ENCODE peak calls at places on chromosomes 16 and 17, in four cellular contexts. Y is mesenchymal stem cell, K is trophoblast cell, W is H1. D is an unnamed sample.
A peak's percentile ranks its signal among the peaks of the same experiment; 100 is the strongest.

GRCh38 chr17:58136669-58137279 is 11.4 kb upstream of the OR4D1 start:
- DNase-seq in K (peak; percentile 42), W (no peak), Y (no peak), D (no peak)

GRCh38 chr17:56676807-56677206 is 83.3 kb downstream of the NOG start:
- DNase-seq in K (no peak), Y (no peak), W (no peak), D (no peak)

GRCh38 chr16:84511180-84511800 is 6.8 kb upstream of the MEAK7 start:
- DNase-seq in W (peak; percentile 64), Y (peak; percentile 83), K (peak; percentile 97), D (peak; percentile 86)

GRCh38 chr17:58280480-58281217 is at the start of gene MPO:
- DNase-seq in W (no peak), K (no peak), Y (no peak), D (no peak)

GRCh38 chr17:64657610-64658125 is 4.4 kb downstream of the SMURF2 start:
- DNase-seq in K (no peak), Y (no peak), W (no peak), D (no peak)

GRCh38 chr16:62363451-62363850 is 327.2 kb upstream of the CDH8 start:
- DNase-seq in K (no peak), W (peak; percentile 7), Y (peak; percentile 6), D (no peak)

GRCh38 chr16:23466162-23466885 is 13.3 kb upstream of the COG7 start:
- DNase-seq in Y (peak; percentile 65), W (no peak), K (no peak), D (peak; percentile 96)

GRCh38 chr16:3036726-3037315 is at the start of gene BICDL2:
- DNase-seq in K (no peak), W (no peak), Y (no peak), D (no peak)

GRCh38 chr16:85284138-85284897 is 172.0 kb upstream of the CIBAR2 start:
- DNase-seq in W (no peak), K (no peak), Y (no peak), D (no peak)

GRCh38 chr16:30122621-30123160 is 329 bp downstream of the MAPK3 start:
- DNase-seq in W (no peak), K (peak; percentile 29), Y (peak; percentile 18), D (no peak)

GRCh38 chr17:2776589-2777241 is 19.5 kb upstream of the RAP1GAP2 start:
- DNase-seq in K (peak; percentile 39), Y (no peak), W (no peak), D (no peak)

GRCh38 chr16:84836234-84836647 is 16.5 kb downstream of the CRISPLD2 start:
- DNase-seq in W (peak; percentile 38), K (no peak), Y (peak; percentile 99), D (peak; percentile 100)

GRCh38 chr17:42094375-42095069 is 3.8 kb downstream of the ZNF385C start:
- DNase-seq in Y (no peak), W (no peak), K (no peak), D (no peak)

GRCh38 chr16:57341441-57342303 is 16.9 kb upstream of the CCL22 start:
- DNase-seq in Y (peak; percentile 88), W (no peak), K (no peak), D (peak; percentile 86)

GRCh38 chr17:2695961-2696760 is 15.4 kb downstream of the CLUH start:
- DNase-seq in W (no peak), K (no peak), Y (no peak), D (no peak)

GRCh38 chr17:8204761-8205555 is 5.4 kb downstream of the AURKB start:
- DNase-seq in K (no peak), Y (no peak), W (no peak), D (no peak)

GRCh38 chr16:84992700-84993075 is 18.6 kb downstream of the ZDHHC7 start:
- DNase-seq in Y (no peak), W (no peak), K (no peak), D (no peak)

GRCh38 chr17:35433075-35433894 is 985 bp upstream of the SLFN12 start:
- DNase-seq in K (peak; percentile 96), Y (peak; percentile 97), W (peak; percentile 82), D (peak; percentile 100)

GRCh38 chr17:33874617-33875060 is 380.4 kb upstream of the CCL2 start:
- DNase-seq in K (no peak), Y (no peak), W (no peak), D (no peak)

GRCh38 chr16:73206306-73206705 is 158.4 kb upstream of the ZFHX3 start:
- DNase-seq in K (peak; percentile 34), Y (no peak), W (no peak), D (peak; percentile 12)

GRCh38 chr17:57182621-57183020 is 73.7 kb upstream of the MSI2 start:
- DNase-seq in Y (no peak), W (no peak), K (no peak), D (no peak)

GRCh38 chr16:23570992-23571632 is 13.6 kb downstream of the UBFD1 start:
- DNase-seq in Y (no peak), K (no peak), W (no peak), D (no peak)

GRCh38 chr17:43994272-43995149 is 9.9 kb upstream of the NAGS start:
- DNase-seq in W (no peak), Y (peak; percentile 66), K (peak; percentile 78), D (peak; percentile 37)

GRCh38 chr17:33640629-33641028 is 347.5 kb upstream of the ASIC2 start:
- DNase-seq in W (no peak), K (no peak), Y (no peak), D (no peak)

GRCh38 chr16:20774703-20775362 is 11.0 kb downstream of the ACSM3 start:
- DNase-seq in W (peak; percentile 80), K (peak; percentile 70), Y (peak; percentile 65), D (peak; percentile 53)

GRCh38 chr16:10808850-10809249 is 9.7 kb downstream of the TVP23A start:
- DNase-seq in K (no peak), Y (no peak), W (no peak), D (no peak)

GRCh38 chr17:29825604-29826003 is 104.4 kb downstream of the SSH2 start:
- DNase-seq in K (no peak), W (no peak), Y (no peak), D (no peak)

GRCh38 chr17:58382885-58383248 is 30.9 kb upstream of the SUPT4H1 start:
- DNase-seq in Y (no peak), K (no peak), W (no peak), D (no peak)

GRCh38 chr17:29612404-29613370 is 10.0 kb downstream of the CORO6 start:
- DNase-seq in W (no peak), Y (no peak), K (peak; percentile 71), D (no peak)

GRCh38 chr16:73949574-73950348 is 346.9 kb upstream of the PSMD7 start:
- DNase-seq in W (no peak), K (peak; percentile 96), Y (peak; percentile 6), D (peak; percentile 83)

GRCh38 chr16:29852654-29853053 is 10.4 kb downstream of the CDIPT start:
- DNase-seq in Y (peak; percentile 87), W (no peak), K (no peak), D (peak; percentile 72)

GRCh38 chr16:86501989-86502855 is 8.1 kb upstream of the FOXF1 start:
- DNase-seq in Y (peak; percentile 28), K (no peak), W (no peak), D (no peak)

GRCh38 chr17:46020998-46021397 is 21.9 kb downstream of the STH start:
- DNase-seq in W (no peak), K (peak; percentile 94), Y (no peak), D (no peak)

GRCh38 chr16:22092143-22092933 is at the start of gene VWA3A:
- DNase-seq in Y (peak; percentile 75), W (no peak), K (peak; percentile 93), D (peak; percentile 64)

GRCh38 chr17:60652484-60653247 is 25.0 kb upstream of the BCAS3 start:
- DNase-seq in Y (no peak), K (no peak), W (no peak), D (no peak)

GRCh38 chr16:75226550-75227360 is 8.0 kb downstream of the CTRB1 start:
- DNase-seq in K (peak; percentile 30), W (no peak), Y (peak; percentile 4), D (no peak)

GRCh38 chr16:89341697-89342694 is 124.5 kb downstream of the ZNF778 start:
- DNase-seq in W (no peak), K (no peak), Y (no peak), D (no peak)
- H4K91ac ChIP-seq in W (no peak overlapping the region), K (no peak overlapping the region), Y (peak overlapping the region; percentile 34), D (no peak overlapping the region)

DNA sequence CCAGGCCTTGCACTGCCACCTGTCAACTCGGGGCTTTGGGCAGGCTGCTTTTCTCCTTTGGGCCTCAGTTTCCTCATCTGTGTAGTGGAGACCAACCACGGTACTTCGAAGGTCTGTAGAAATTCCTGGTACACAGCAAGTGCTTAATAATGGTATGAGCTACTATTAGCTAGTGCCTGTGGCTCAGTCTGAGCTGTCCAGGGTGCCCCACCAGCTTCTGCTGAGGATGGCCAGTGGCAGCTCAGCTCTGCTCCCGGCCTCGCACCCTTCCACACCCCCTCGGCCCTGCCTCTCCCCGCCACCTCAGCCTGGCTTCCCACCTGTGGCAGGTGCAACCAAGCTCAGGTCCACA is 26.2 kb upstream of the PLCG2 start:
- DNase-seq in K (no peak), Y (no peak), W (no peak), D (no peak)
- H4K8ac ChIP-seq in K (no peak overlapping the region), Y (peak overlapping the region; percentile 54), W (no peak overlapping the region), D (no peak overlapping the region)

GRCh38 chr17:31808521-31808920 is 50.5 kb downstream of the COPRS start:
- DNase-seq in K (peak; percentile 73), W (no peak), Y (no peak), D (no peak)

GRCh38 chr17:31807846-31808245 is 51.2 kb downstream of the COPRS start:
- DNase-seq in W (no peak), Y (no peak), K (peak; percentile 88), D (peak; percentile 50)

GRCh38 chr17:31815212-31815611 is 43.8 kb downstream of the COPRS start:
- DNase-seq in W (no peak), Y (no peak), K (peak; percentile 78), D (no peak)

DNA sequence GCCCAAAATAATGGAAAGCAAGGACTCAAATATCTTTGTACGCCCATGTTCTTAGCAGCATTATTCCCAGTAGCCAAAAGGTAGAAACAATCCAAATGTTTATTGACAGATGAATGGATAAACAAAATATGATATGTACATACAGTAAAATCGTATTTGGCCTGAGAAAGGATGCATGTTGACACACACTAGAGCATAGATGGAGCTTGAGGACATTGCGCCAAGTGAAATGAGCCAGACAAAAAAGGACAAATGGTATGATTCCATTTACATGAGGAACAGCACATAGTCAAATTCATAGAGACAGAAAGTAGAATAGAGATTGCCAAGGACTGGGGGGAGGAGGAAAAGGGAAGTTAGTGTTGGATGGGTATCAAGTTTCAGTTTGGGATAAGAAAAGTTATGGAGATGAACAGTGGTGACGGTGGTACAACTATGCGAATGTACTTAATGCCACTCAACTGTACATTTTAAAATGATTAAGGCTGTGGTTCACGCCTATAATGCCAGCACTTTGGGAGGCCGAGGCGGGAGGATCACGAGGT is 48.0 kb downstream of the COPRS start:
- DNase-seq in Y (no peak), K (no peak), W (no peak), D (peak; percentile 41)
- H3K4me3 ChIP-seq in Y (no peak overlapping the region), K (no peak overlapping the region), W (no peak overlapping the region), D (no peak overlapping the region)

DNA sequence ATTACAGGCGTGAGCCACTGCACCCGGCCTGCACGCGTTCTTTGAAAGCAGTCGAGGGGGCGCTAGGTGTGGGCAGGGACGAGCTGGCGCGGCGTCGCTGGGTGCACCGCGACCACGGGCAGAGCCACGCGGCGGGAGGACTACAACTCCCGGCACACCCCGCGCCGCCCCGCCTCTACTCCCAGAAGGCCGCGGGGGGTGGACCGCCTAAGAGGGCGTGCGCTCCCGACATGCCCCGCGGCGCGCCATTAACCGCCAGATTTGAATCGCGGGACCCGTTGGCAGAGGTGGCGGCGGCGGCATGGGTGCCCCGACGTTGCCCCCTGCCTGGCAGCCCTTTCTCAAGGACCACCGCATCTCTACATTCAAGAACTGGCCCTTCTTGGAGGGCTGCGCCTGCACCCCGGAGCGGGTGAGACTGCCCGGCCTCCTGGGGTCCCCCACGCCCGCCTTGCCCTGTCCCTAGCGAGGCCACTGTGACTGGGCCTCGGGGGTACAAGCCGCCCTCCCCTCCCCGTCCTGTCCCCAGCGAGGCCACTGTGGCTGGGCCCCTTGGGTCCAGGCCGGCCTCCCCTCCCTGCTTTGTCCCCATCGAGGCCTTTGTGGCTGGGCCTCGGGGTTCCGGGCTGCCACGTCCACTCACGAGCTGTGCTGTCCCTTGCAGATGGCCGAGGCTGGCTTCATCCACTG is at the start of gene BIRC5:
- DNase-seq in Y (peak; percentile 86), W (peak; percentile 49), K (peak; percentile 93), D (peak; percentile 69)
- H4K91ac ChIP-seq in Y (peak within 1 kb of the TSS; percentile 89), W (peak within 1 kb of the TSS; percentile 65), K (peak within 1 kb of the TSS; percentile 85), D (peak within 1 kb of the TSS; percentile 90)